ENCODE peak calls at places on chromosomes 12 and 14, in four cellular contexts. M, G, R and Q are unnamed samples.

GRCh38 chr14:51430600-51430999 is 190.6 kb downstream of the TMX1 start:
- DNase-seq in G (no peak), R (no peak), M (no peak), Q (peak)

GRCh38 chr14:91607322-91608047 is 97.4 kb upstream of the PPP4R3A start:
- DNase-seq in R (no peak), G (no peak), M (no peak), Q (no peak)

GRCh38 chr14:58667900-58668299 is 30.1 kb downstream of the DACT1 start:
- DNase-seq in M (no peak), G (no peak), R (no peak), Q (no peak)

GRCh38 chr12:132502149-132502881 is 12.4 kb downstream of the FBRSL1 start:
- DNase-seq in M (no peak), R (no peak), G (no peak), Q (no peak)

GRCh38 chr14:26281280-26281998 is 316.4 kb downstream of the NOVA1 start:
- DNase-seq in M (no peak), R (no peak), G (peak), Q (peak)

GRCh38 chr14:102723650-102724049 is 53.6 kb upstream of the TRAF3 start:
- DNase-seq in M (no peak), R (no peak), G (no peak), Q (no peak)

GRCh38 chr12:34397591-34398365 is 375.5 kb downstream of the ALG10 start:
- DNase-seq in R (no peak), M (no peak), G (no peak), Q (no peak)

GRCh38 chr12:41850046-41850445 is 294.6 kb downstream of the GXYLT1 start:
- DNase-seq in M (no peak), R (no peak), G (no peak), Q (no peak)

GRCh38 chr14:70416717-70417349 is at the start of gene SYNJ2BP:
- DNase-seq in G (peak), R (peak), M (peak), Q (peak)

GRCh38 chr14:97276573-97276972 is 479.4 kb downstream of the VRK1 start:
- DNase-seq in G (no peak), R (no peak), M (no peak), Q (no peak)

GRCh38 chr12:111108726-111109125 is 188.3 kb upstream of the MYL2 start:
- DNase-seq in M (no peak), G (no peak), R (no peak), Q (no peak)

GRCh38 chr14:73295198-73295796 is 58.0 kb downstream of the PAPLN start:
- DNase-seq in G (no peak), R (no peak), M (peak), Q (peak)

GRCh38 chr12:112166051-112167015 is 41.0 kb downstream of the TRAFD1 start:
- DNase-seq in R (no peak), M (no peak), G (no peak), Q (no peak)

GRCh38 chr12:40325349-40325960 is 100.7 kb downstream of the LRRK2 start:
- DNase-seq in G (no peak), R (no peak), M (no peak), Q (peak)

GRCh38 chr12:55736780-55737580 is 5.9 kb upstream of the GDF11 start:
- DNase-seq in M (no peak), R (no peak), G (no peak), Q (peak)

GRCh38 chr14:93199031-93199430 is 7.8 kb downstream of the GON7 start:
- DNase-seq in G (no peak), R (no peak), M (no peak), Q (no peak)

GRCh38 chr14:100541621-100542560 is 45.3 kb downstream of the BEGAIN start:
- DNase-seq in R (no peak), G (no peak), M (no peak), Q (no peak)

GRCh38 chr12:115335594-115335993 is 651.6 kb upstream of the TBX3 start:
- DNase-seq in M (no peak), R (no peak), G (no peak), Q (no peak)